ENCODE peak calls at places on chromosomes 6 and 20, in eight cellular contexts. K, I, T, H, F, R, V and E are unnamed samples. For H3K4me1 and H3K9me3, the result is how much of the 10 kb centered on the place peaks cover.

GRCh38 chr20:59561614-59562277 is 42.6 kb upstream of the PHACTR3 start:
- DNase-seq in F (no peak), V (no peak), I (no peak), K (no peak), R (no peak), H (no peak), T (no peak), E (no peak)

GRCh38 chr6:33607784-33608161 is 13.3 kb upstream of the ITPR3 start:
- DNase-seq in T (peak), R (no peak), V (no peak), K (no peak), H (peak), F (no peak), I (peak), E (no peak)

GRCh38 chr20:48898210-48898609 is 23.3 kb upstream of the ARFGEF2 start:
- DNase-seq in V (no peak), K (no peak), H (no peak), F (no peak), I (peak), R (peak), T (no peak), E (no peak)

GRCh38 chr6:7169296-7169721 is 61.5 kb downstream of the RREB1 start:
- DNase-seq in F (peak), H (no peak), T (no peak), I (no peak), K (no peak), R (no peak), V (no peak), E (no peak)

GRCh38 chr6:56806368-56806767 is 148.5 kb upstream of the BEND6 start:
- DNase-seq in K (no peak), I (no peak), T (no peak), F (no peak), R (no peak), V (no peak), H (no peak), E (no peak)

GRCh38 chr6:118679293-118679692 is 27.9 kb upstream of the CEP85L start:
- DNase-seq in V (no peak), K (no peak), T (no peak), F (no peak), R (peak), H (no peak), I (peak), E (no peak)

GRCh38 chr6:17872908-17873307 is 114.5 kb downstream of the KIF13A start:
- DNase-seq in R (no peak), F (no peak), K (no peak), H (no peak), V (no peak), I (no peak), T (no peak), E (no peak)

GRCh38 chr20:46221271-46221670 is 87.0 kb downstream of the CDH22 start:
- DNase-seq in R (no peak), I (no peak), K (no peak), F (no peak), T (no peak), V (no peak), H (no peak), E (no peak)

GRCh38 chr6:20696676-20697075 is 162.4 kb downstream of the CDKAL1 start:
- DNase-seq in R (peak), V (no peak), K (no peak), H (no peak), I (no peak), T (no peak), F (no peak), E (no peak)

GRCh38 chr6:90860822-90861601 is 274.1 kb upstream of the MAP3K7 start:
- DNase-seq in I (peak), T (peak), H (peak), V (no peak), F (no peak), R (no peak), K (no peak), E (peak)

GRCh38 chr6:122322824-122323223 is 76.6 kb upstream of the HSF2 start:
- DNase-seq in R (peak), H (no peak), I (no peak), K (no peak), V (no peak), F (peak), T (no peak), E (peak)

GRCh38 chr6:113625850-113626249 is 231.3 kb upstream of the MARCKS start:
- DNase-seq in K (no peak), H (no peak), R (no peak), I (no peak), F (no peak), T (no peak), V (no peak), E (no peak)

GRCh38 chr6:127247114-127248096 is 19.3 kb upstream of the RNF146 start:
- DNase-seq in T (no peak), F (no peak), K (no peak), I (no peak), R (no peak), H (no peak), V (no peak), E (no peak)

GRCh38 chr6:36350681-36351091 is 14.0 kb upstream of the BNIP5 start:
- DNase-seq in T (no peak), V (no peak), F (peak), H (no peak), K (no peak), I (no peak), R (peak), E (peak)

GRCh38 chr6:128519931-128520435 is 416 bp downstream of the PTPRK start:
- DNase-seq in H (no peak), K (no peak), R (no peak), T (no peak), V (peak), F (peak), I (no peak), E (no peak)

GRCh38 chr6:39181333-39181732 is 47.9 kb downstream of the KCNK5 start:
- DNase-seq in F (no peak), V (no peak), R (no peak), H (no peak), I (no peak), K (no peak), T (no peak), E (no peak)

GRCh38 chr20:49813305-49813974 is 812 bp downstream of the SLC9A8 start:
- DNase-seq in I (no peak), R (no peak), F (no peak), H (no peak), K (no peak), V (no peak), T (no peak), E (no peak)

GRCh38 chr6:56729719-56730118 is 87.0 kb upstream of the DST start:
- DNase-seq in R (peak), I (peak), H (no peak), T (no peak), F (no peak), K (no peak), V (no peak), E (peak)

GRCh38 chr6:163137504-163137903 is 277.0 kb upstream of the QKI start:
- DNase-seq in K (no peak), V (no peak), H (no peak), T (no peak), R (no peak), I (no peak), F (no peak), E (no peak)

GRCh38 chr6:39050453-39051112 is 2.0 kb downstream of the GLP1R start:
- DNase-seq in R (no peak), T (no peak), H (no peak), V (no peak), F (no peak), I (no peak), K (no peak), E (no peak)

GRCh38 chr6:38502423-38502822 is 137.3 kb downstream of the BTBD9 start:
- DNase-seq in H (no peak), F (no peak), K (no peak), R (no peak), I (no peak), V (no peak), T (peak), E (no peak)

GRCh38 chr6:168247456-168248147 is 72.0 kb downstream of the DACT2 start:
- DNase-seq in K (no peak), T (peak), F (no peak), R (no peak), I (no peak), H (no peak), V (no peak), E (peak)

GRCh38 chr6:88211446-88211845 is 45.3 kb upstream of the CNR1 start:
- DNase-seq in R (no peak), F (no peak), H (no peak), K (no peak), V (no peak), I (no peak), T (no peak), E (no peak)

GRCh38 chr6:23498013-23498412 is 628.0 kb upstream of the NRSN1 start:
- DNase-seq in F (no peak), I (no peak), K (no peak), V (no peak), R (peak), T (no peak), H (no peak), E (no peak)

GRCh38 chr6:33927551-33927950 is 123.7 kb upstream of the MLN start:
- DNase-seq in R (peak), I (peak), V (no peak), T (no peak), H (no peak), F (peak), K (no peak), E (peak)

GRCh38 chr6:137589067-137589848 is 95.1 kb upstream of the OLIG3 start:
- DNase-seq in T (peak), V (peak), H (peak), R (peak), K (no peak), I (peak), F (peak), E (peak)

GRCh38 chr6:4240148-4240547 is 104.8 kb upstream of the ECI2 start:
- DNase-seq in K (no peak), H (no peak), F (no peak), T (no peak), V (no peak), I (no peak), R (no peak), E (no peak)

GRCh38 chr20:50673146-50673830 is 18.1 kb downstream of the RIPOR3 start:
- DNase-seq in V (no peak), K (no peak), I (no peak), R (no peak), F (peak), T (peak), H (no peak), E (peak)

GRCh38 chr20:48951041-48951440 is 29.5 kb downstream of the ARFGEF2 start:
- DNase-seq in T (no peak), V (no peak), R (no peak), F (no peak), I (no peak), K (no peak), H (no peak), E (no peak)

GRCh38 chr6:439681-440167 is 48.2 kb downstream of the IRF4 start:
- DNase-seq in R (no peak), V (no peak), I (no peak), T (no peak), F (no peak), H (no peak), K (no peak), E (no peak)

GRCh38 chr6:34576286-34576955 is 20.3 kb upstream of the SPDEF start:
- DNase-seq in R (no peak), I (no peak), H (no peak), T (no peak), F (no peak), K (no peak), V (no peak), E (no peak)

GRCh38 chr6:130681028-130681427 is 146.2 kb upstream of the SMLR1 start:
- DNase-seq in F (no peak), K (no peak), R (peak), V (no peak), T (no peak), I (no peak), H (no peak), E (peak)

GRCh38 chr6:11042750-11043551 is 1.2 kb downstream of the ELOVL2 start:
- DNase-seq in V (no peak), I (no peak), K (no peak), T (no peak), R (peak), F (no peak), H (no peak), E (peak)

GRCh38 chr20:31835977-31836852 is 9.2 kb downstream of the FOXS1 start:
- DNase-seq in K (peak), V (no peak), H (no peak), T (peak), I (peak), R (peak), F (peak), E (peak)

GRCh38 chr20:31837896-31838397 is 7.5 kb downstream of the FOXS1 start:
- DNase-seq in V (no peak), F (no peak), H (no peak), T (no peak), I (no peak), R (peak), K (no peak), E (no peak)

GRCh38 chr20:31838646-31839292 is 6.6 kb downstream of the FOXS1 start:
- DNase-seq in I (no peak), H (no peak), R (no peak), V (no peak), K (no peak), F (no peak), T (no peak), E (no peak)

GRCh38 chr20:31835554-31835953 is 9.8 kb downstream of the FOXS1 start:
- DNase-seq in F (no peak), V (no peak), H (no peak), R (no peak), K (no peak), T (no peak), I (no peak), E (no peak)

GRCh38 chr20:31836853-31837608 is 8.4 kb downstream of the FOXS1 start:
- DNase-seq in R (peak), I (no peak), V (no peak), T (no peak), F (no peak), K (no peak), H (no peak), E (peak)
- H3K4me1 ChIP-seq in R (under half), I (under half), V (under half), T (under half), F (under half), K (under half), H (under half), E (under half)

GRCh38 chr20:18737140-18737539 is 76.4 kb upstream of the SCP2D1 start:
- DNase-seq in K (no peak), H (no peak), I (no peak), V (no peak), F (no peak), R (no peak), T (no peak), E (no peak)

GRCh38 chr20:18740726-18741125 is 72.9 kb upstream of the SCP2D1 start:
- DNase-seq in T (no peak), V (no peak), F (no peak), K (no peak), R (no peak), H (no peak), I (no peak), E (no peak)

GRCh38 chr20:18738888-18739287 is 74.7 kb upstream of the SCP2D1 start:
- DNase-seq in I (no peak), F (no peak), R (no peak), T (no peak), H (no peak), K (no peak), V (no peak), E (no peak)

GRCh38 chr20:18738055-18738454 is 75.5 kb upstream of the SCP2D1 start:
- DNase-seq in R (no peak), K (no peak), T (no peak), F (no peak), H (no peak), I (no peak), V (peak), E (no peak)

DNA sequence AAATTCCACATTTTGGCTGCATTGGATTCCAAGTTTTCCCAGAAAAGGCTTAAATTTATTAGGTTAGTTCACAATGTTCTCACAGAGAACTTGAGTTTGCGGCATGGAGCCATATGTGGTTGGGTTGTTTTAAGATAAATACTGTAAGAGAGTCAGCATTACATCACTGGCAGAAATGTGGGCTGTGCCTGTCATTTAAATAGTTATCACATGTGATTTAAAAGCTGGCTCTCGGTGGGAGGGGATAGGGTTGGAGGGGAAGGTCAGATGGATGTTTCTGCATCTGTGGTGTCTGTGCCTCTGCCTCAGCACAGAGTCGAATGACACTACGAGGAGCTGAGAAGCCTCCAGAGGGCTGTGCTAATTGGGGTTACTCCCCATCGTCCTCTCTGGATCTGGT is 73.8 kb upstream of the SCP2D1 start:
- DNase-seq in V (no peak), T (no peak), F (peak), I (no peak), H (no peak), R (peak), K (no peak), E (peak)
- H3K4me3 ChIP-seq in V (no peak), T (no peak), F (no peak), I (no peak), H (no peak), R (no peak), K (no peak), E (no peak)

GRCh38 chr6:169677096-169677495 is 24.7 kb downstream of the WDR27 start:
- DNase-seq in K (no peak), F (no peak), R (no peak), H (no peak), I (no peak), T (no peak), V (no peak), E (no peak)
- H3K9me3 ChIP-seq in K (under half), F (under half), R (under half), H (under half), I (under half), T (under half), V (under half), E (under half)

GRCh38 chr6:54431466-54431865 is 123.2 kb downstream of the TINAG start:
- DNase-seq in T (no peak), K (no peak), F (no peak), I (no peak), H (no peak), R (no peak), V (no peak), E (no peak)

GRCh38 chr6:54427396-54427910 is 119.2 kb downstream of the TINAG start:
- DNase-seq in R (peak), I (peak), F (no peak), H (no peak), T (no peak), K (no peak), V (no peak), E (no peak)

GRCh38 chr6:54428437-54428836 is 120.2 kb downstream of the TINAG start:
- DNase-seq in R (no peak), H (no peak), T (no peak), F (no peak), K (no peak), V (no peak), I (no peak), E (no peak)

GRCh38 chr6:54426995-54427394 is 118.8 kb downstream of the TINAG start:
- DNase-seq in V (no peak), F (no peak), R (no peak), I (no peak), H (no peak), T (no peak), K (no peak), E (no peak)
- H3K4me1 ChIP-seq in V (under half), F (under half), R (under half), I (under half), H (under half), T (under half), K (under half), E (under half)

GRCh38 chr6:156775717-156776116 is 1.5 kb upstream of the ARID1B start:
- DNase-seq in T (no peak), F (no peak), I (peak), R (no peak), H (no peak), V (no peak), K (no peak), E (no peak)
- H3K4me3 ChIP-seq in T (no peak), F (no peak), I (peak), R (peak), H (peak), V (no peak), K (peak), E (no peak)

GRCh38 chr6:109631403-109631802 is 59.6 kb downstream of the AK9 start:
- DNase-seq in R (no peak), I (no peak), T (no peak), K (no peak), H (no peak), V (no peak), F (no peak), E (no peak)
- H3K9me3 ChIP-seq in R (under half), I (under half), T (under half), K (under half), H (under half), V (under half), F (under half), E (under half)

GRCh38 chr20:64038579-64039292 is 2.8 kb downstream of the C20orf204 start:
- DNase-seq in I (peak), R (peak), K (no peak), T (no peak), H (peak), V (peak), F (peak), E (peak)

GRCh38 chr20:64037199-64037497 is 1.2 kb downstream of the C20orf204 start:
- DNase-seq in T (no peak), K (no peak), V (no peak), I (no peak), F (no peak), R (no peak), H (no peak), E (no peak)

GRCh38 chr20:64038252-64038578 is 2.2 kb downstream of the C20orf204 start:
- DNase-seq in T (no peak), R (no peak), F (no peak), V (no peak), H (peak), K (no peak), I (no peak), E (no peak)

GRCh38 chr20:64036346-64037198 is 590 bp downstream of the C20orf204 start:
- DNase-seq in K (no peak), R (no peak), F (no peak), H (no peak), T (peak), V (no peak), I (no peak), E (no peak)

DNA sequence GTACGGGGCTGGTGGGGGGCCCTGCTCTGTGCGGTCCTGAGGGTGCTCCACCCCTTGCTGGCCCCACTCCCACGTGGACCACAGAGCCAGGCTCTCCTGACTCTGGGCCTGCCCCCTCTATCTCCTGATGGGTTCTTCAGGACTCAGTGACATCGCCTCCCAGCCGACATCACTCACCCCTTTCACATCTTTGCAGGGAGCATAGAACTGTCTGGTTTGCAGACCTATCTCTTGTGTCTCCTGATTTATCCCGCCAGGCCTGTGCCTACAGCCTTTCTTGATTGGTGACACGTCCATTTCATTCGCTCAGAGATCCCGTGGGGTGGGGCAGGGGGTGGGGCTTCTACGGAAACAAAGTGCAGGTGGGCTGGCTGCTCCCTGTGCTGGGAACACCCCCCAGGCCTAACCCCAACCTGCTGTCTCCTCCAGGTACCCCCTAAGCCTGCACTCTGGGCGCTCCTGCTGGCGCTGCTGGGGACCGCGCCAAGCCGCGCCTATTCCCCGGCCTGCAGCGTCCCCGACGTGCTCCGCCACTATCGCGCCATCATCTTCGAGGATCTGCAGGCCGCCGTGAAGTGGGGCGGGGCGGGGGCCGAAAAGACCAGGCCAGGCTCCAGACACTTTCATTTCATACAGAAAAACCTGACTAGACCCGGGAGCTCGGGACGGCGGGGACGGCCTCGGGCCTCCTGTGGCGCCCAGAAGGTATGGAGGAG is 1.7 kb downstream of the C20orf204 start:
- DNase-seq in K (no peak), V (no peak), H (no peak), F (no peak), I (peak), R (no peak), T (no peak), E (no peak)
- H3K4me1 ChIP-seq in K (under half), V (half or more), H (under half), F (under half), I (under half), R (under half), T (half or more), E (under half)